ENCODE peak calls at places on chromosomes 16 and 17, in ten cellular contexts. X is PC-3, I is breast epithelium, J is esophagus muscularis mucosa, M is colonic mucosa, K is cardiac muscle cell, P is GM23248, Y is A549, V is adrenal gland, F is stomach. R is an unnamed sample. For H3K4me1, the result is how much of the 10 kb centered on the place peaks cover.

GRCh38 chr17:78272181-78272913 is 40.9 kb downstream of the TMEM235 start:
- DNase-seq in X (peak), P (no peak), J (no peak), Y (no peak), I (peak), K (peak), M (peak), F (peak), V (peak), R (peak)

GRCh38 chr16:80694950-80695471 is 109.4 kb downstream of the CDYL2 start:
- DNase-seq in J (peak), P (no peak), F (no peak), X (no peak), V (no peak), K (peak), M (no peak), I (no peak), Y (no peak), R (no peak)

GRCh38 chr17:66737524-66737923 is 97.4 kb upstream of the CACNG5 start:
- DNase-seq in F (no peak), V (no peak), M (no peak), J (no peak), X (no peak), I (no peak), P (peak), K (peak), Y (no peak), R (peak)

GRCh38 chr16:29662000-29662728 is 883 bp upstream of the SPN start:
- DNase-seq in Y (no peak), I (no peak), K (no peak), X (no peak), J (no peak), M (no peak), P (no peak), V (no peak), F (no peak), R (no peak)

GRCh38 chr17:31571124-31571892 is 179.8 kb downstream of the RAB11FIP4 start:
- DNase-seq in K (peak), M (no peak), J (peak), P (peak), Y (no peak), I (peak), V (peak), F (peak), X (peak), R (peak)

GRCh38 chr17:41907633-41908539 is 10.9 kb downstream of the ACLY start:
- DNase-seq in K (no peak), I (no peak), Y (peak), V (no peak), P (peak), M (peak), F (no peak), X (no peak), J (no peak), R (peak)

GRCh38 chr17:48037036-48037881 is at the start of gene COPZ2:
- DNase-seq in M (peak), V (peak), Y (peak), P (peak), I (peak), K (peak), X (no peak), J (no peak), F (peak), R (peak)

GRCh38 chr16:76222853-76223252 is 54.3 kb upstream of the CNTNAP4 start:
- DNase-seq in X (no peak), P (no peak), K (no peak), V (no peak), J (no peak), I (no peak), M (no peak), F (no peak), Y (no peak), R (no peak)

GRCh38 chr17:77314601-77315000 is 173.8 kb downstream of the SEC14L1 start:
- DNase-seq in M (no peak), P (no peak), J (no peak), V (no peak), K (no peak), F (no peak), I (no peak), Y (no peak), X (no peak), R (no peak)

GRCh38 chr16:83744521-83744981 is 63.2 kb upstream of the HSBP1 start:
- DNase-seq in M (no peak), K (no peak), F (no peak), J (no peak), I (peak), P (peak), V (peak), X (peak), Y (no peak), R (peak)

GRCh38 chr17:72457712-72458111 is 336.9 kb downstream of the SOX9 start:
- DNase-seq in F (no peak), I (no peak), M (no peak), Y (no peak), V (no peak), J (no peak), K (no peak), P (no peak), X (no peak), R (no peak)

GRCh38 chr16:86892509-86892908 is 314.2 kb downstream of the FOXL1 start:
- DNase-seq in J (no peak), F (no peak), V (no peak), I (no peak), M (no peak), K (peak), X (no peak), Y (no peak), P (no peak), R (no peak)

GRCh38 chr16:80746231-80746630 is 58.2 kb downstream of the CDYL2 start:
- DNase-seq in V (no peak), P (peak), Y (no peak), M (no peak), I (no peak), X (no peak), F (no peak), K (peak), J (no peak), R (peak)

GRCh38 chr17:4539025-4539424 is 16.2 kb downstream of the MYBBP1A start:
- DNase-seq in J (no peak), V (no peak), M (no peak), K (no peak), P (no peak), X (no peak), Y (no peak), I (no peak), F (no peak), R (no peak)

GRCh38 chr17:4536259-4536741 is 18.9 kb downstream of the MYBBP1A start:
- DNase-seq in F (no peak), P (peak), X (no peak), V (no peak), M (no peak), J (no peak), K (peak), Y (no peak), I (no peak), R (no peak)

GRCh38 chr17:4538236-4539002 is 16.8 kb downstream of the MYBBP1A start:
- DNase-seq in K (no peak), P (no peak), Y (no peak), X (no peak), J (no peak), V (no peak), I (no peak), M (no peak), F (no peak), R (no peak)

GRCh38 chr17:4536742-4537411 is 18.3 kb downstream of the MYBBP1A start:
- DNase-seq in V (no peak), J (no peak), I (no peak), X (no peak), F (no peak), M (no peak), K (peak), Y (no peak), P (peak), R (peak)

DNA sequence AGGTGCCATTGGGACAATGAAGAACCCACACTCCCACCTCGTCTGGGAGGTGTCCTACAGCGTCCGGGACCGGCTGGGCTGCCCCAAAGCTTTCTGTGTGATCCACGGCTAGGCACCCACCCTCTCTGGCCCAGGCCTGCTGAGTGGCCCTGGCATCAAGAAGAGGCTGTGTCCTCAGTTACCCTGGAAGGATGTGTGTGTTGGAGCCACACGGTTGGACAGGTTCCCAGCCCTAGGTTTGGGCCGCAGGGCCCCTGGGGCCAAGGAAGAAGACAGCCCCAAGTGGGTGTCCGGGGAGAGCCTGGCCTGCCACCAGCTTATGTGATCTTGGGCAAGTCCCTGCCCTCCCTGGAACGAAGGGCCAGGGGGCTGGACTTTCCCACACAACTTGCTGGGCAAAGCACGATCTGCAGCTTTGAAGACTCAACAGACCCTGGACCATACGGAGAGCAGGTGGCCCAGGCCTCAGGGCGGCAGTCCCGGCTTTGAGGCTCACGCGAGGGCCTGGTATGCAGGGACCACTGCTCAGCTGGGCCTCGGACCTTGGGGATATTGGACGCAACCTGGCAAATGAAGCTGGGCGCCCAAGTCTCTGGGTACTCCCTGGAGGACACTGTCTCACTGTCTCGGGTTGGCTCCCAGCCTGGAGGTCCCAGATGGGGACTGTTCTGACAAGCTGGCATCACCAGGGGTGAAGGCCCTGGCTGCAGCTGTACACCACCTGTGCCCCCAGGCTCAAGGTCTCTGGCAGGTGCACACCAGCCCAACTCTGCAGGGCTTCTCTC is 17.5 kb downstream of the MYBBP1A start:
- DNase-seq in P (peak), I (no peak), V (no peak), J (no peak), K (no peak), X (no peak), Y (no peak), M (no peak), F (no peak), R (no peak)
- H3K4me1 ChIP-seq in P (under half), I (under half), V (under half), J (half or more), K (under half), X (under half), Y (under half), M (under half), F (half or more), R (under half)

GRCh38 chr16:21599994-21600773 is 807 bp downstream of the METTL9 start:
- DNase-seq in P (peak), K (peak), J (no peak), I (no peak), M (peak), F (no peak), Y (no peak), V (peak), X (peak), R (peak)

GRCh38 chr16:21598676-21599157 is 660 bp upstream of the METTL9 start:
- DNase-seq in I (no peak), V (no peak), P (peak), K (peak), J (no peak), F (no peak), M (no peak), Y (no peak), X (no peak), R (no peak)

GRCh38 chr16:21603920-21604319 is 4.5 kb downstream of the METTL9 start:
- DNase-seq in Y (no peak), X (no peak), V (peak), I (no peak), K (no peak), P (peak), F (no peak), M (no peak), J (no peak), R (peak)

GRCh38 chr16:21599158-21599993 is at the start of gene METTL9:
- DNase-seq in M (peak), K (peak), V (peak), X (peak), P (peak), I (peak), F (peak), J (peak), Y (peak), R (peak)

GRCh38 chr16:21602785-21603184 is 3.4 kb downstream of the METTL9 start:
- DNase-seq in Y (no peak), K (no peak), J (no peak), V (no peak), I (no peak), X (no peak), P (no peak), F (no peak), M (no peak), R (no peak)
- H3K4me1 ChIP-seq in Y (under half), K (under half), J (half or more), V (under half), I (under half), X (under half), P (half or more), F (under half), M (under half), R (under half)

DNA sequence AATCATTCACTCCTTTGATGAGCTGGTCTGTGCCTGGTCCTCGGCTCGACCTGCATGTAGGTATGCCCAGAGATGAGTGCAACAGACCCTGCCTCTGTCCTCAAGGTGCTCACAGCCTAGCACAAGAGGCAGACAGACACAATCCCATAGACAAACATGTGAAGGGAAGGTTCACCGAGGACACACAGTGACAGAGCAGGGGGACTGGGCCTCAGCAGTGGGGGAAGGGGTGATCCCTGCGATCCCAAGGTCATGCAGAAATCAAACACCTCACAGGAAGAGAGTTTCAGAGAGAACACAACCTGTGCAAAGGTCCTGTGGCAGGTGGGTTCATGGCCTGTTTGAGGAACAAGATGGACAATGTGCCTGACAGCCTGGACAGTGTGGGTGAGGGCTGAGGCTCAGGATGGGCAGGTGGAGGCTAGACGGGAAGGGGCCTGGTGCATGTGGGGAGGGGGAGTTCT is 4.2 kb upstream of the VASN start:
- DNase-seq in K (no peak), J (no peak), F (no peak), I (no peak), X (no peak), Y (no peak), P (no peak), V (no peak), M (no peak), R (no peak)
- H3K4me1 ChIP-seq in K (under half), J (under half), F (under half), I (under half), X (under half), Y (under half), P (under half), V (under half), M (under half), R (under half)

GRCh38 chr17:21034350-21035235 is 8.2 kb downstream of the USP22 start:
- DNase-seq in V (no peak), I (no peak), M (no peak), X (no peak), K (peak), F (no peak), Y (no peak), J (no peak), P (peak), R (peak)
- H3K4me1 ChIP-seq in V (under half), I (under half), M (under half), X (under half), K (half or more), F (half or more), Y (half or more), J (half or more), P (under half), R (under half)

DNA sequence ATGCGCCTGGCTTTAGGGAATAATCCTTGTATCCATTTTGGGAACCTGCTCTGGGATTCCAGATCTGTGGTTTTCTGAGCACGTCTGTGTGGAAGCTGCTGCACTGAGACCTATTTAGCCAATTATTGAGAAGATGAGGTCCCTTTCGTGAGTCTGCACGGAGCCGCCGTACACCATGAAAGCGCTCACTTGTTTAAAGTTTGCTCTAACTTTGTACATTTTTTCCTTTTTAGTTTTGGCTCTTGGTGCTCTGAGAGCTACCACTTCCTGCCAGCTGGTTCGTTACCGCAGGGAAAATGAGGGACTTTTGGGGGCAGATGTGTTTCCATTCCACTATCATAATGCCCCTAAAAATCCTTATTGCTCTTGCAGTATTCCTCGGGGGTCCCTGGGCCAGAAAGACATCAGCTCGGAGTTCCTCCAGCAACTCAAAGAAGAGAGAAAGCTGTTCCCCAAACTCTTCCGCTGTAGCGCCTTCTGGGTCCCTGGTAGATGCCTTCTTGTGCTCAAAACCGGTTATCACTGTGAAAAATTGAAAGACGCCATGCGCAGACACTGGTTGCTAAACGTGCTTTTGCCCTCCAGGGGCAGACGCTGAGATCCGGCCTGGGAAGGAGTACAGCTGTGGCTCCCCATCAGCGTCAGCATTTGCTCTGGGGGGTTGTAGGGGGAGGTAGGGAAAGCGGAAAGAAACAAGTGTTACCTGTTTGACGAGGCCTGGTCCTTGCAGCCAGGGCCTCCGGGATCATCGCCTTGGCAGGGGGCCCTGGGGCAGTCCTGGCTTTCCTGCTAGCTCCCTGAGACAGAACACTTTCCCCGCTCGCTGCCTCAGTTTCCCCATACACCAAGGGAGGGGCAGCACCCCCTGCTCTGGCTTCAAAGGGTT is 238.1 kb downstream of the MRTFB start:
- DNase-seq in M (no peak), P (peak), J (no peak), I (peak), F (peak), V (no peak), Y (no peak), K (no peak), X (peak), R (peak)
- H3K4me1 ChIP-seq in M (under half), P (half or more), J (half or more), I (under half), F (under half), V (under half), Y (half or more), K (under half), X (half or more), R (under half)

DNA sequence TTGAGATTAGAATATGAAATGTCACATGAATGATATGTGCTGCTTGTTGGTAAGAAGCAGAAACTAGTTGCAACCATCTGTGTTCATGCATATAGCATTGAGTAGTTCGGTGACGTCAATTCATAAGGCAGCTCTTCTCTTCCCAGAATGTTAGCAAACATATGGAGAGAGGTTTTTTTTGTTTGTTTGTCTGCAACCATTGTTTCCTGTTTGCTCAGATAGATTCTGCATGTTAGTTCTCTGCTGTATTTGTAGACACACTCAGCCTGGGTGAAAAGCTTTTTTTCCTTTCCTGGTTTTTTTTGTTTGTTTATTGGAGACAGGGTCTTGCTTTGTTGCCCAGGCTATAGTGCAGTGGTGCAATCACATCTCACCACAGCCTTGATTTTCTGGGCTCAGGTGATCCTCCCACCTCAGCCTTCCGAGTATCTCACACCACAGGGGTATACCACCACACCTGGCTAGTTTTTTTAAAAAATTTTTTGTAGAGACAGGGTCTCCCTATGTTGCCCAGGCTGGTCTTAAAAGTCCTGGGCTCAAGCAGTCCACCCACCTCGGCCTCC is 16.7 kb downstream of the WSB1 start:
- DNase-seq in M (no peak), P (no peak), F (no peak), I (no peak), Y (no peak), V (no peak), K (no peak), X (no peak), J (no peak), R (no peak)
- H3K4me1 ChIP-seq in M (under half), P (under half), F (under half), I (under half), Y (under half), V (under half), K (under half), X (under half), J (under half), R (under half)

DNA sequence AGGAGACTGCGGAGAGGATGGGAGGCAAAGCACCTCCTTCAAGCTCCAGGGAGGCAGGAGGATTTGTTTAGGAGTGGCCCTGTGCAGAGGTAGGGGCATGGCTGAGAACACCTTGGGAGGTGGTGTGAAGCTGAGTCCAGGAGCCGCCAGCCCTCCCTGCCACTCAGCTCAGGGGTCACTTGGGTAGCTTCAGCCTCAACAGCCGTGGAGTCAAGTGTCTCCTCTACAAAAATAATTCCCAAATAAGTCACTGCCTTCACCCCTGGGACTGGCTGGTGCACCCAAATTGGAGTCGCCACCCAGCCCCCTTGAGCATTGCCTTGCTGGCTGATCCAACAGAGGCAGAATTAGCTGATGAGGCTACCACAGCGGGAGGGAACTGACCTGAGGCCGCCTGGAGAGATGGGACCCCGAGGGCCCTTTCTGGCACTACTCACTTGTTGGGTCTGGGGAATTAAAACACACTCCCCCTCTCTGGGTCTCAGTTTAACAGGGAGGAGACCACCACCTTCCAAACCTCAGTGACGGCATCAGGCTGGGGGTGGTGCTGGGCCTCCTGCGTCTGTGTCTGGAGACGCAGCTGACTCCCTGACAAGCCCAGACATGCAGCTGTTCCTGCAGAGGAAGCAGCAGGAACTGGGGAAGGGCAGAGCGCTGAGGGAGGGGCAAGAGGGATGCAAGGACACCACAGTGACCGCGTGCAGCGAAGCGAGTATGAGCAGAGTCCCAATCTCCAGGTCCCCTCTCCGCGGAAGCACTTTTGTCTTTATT is 87.9 kb upstream of the TOB1 start:
- DNase-seq in V (peak), I (peak), M (no peak), Y (no peak), X (no peak), P (peak), J (no peak), F (no peak), K (peak), R (peak)
- H3K4me1 ChIP-seq in V (half or more), I (under half), M (under half), Y (under half), X (under half), P (under half), J (half or more), F (under half), K (under half), R (under half)

DNA sequence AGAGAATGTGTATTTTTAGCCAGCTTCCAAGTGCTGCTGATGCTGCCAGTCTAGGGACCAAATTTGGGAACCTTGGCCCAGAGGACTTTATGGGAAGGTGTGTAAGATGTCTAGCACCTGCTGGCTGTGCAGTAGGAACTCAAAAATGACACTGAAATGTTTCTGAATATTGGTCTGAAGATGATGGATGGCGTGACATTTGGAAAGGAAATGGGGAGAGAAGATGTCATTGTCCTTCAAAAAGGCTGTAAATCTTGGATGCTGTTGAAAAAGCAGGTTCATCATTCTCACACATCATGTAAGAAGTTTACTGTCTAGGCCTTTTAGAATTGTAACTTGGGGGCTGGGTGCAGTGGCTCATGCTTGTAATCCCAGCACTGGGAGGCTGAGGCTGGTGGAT is 6.7 kb downstream of the EPN2 start:
- DNase-seq in X (no peak), Y (no peak), P (no peak), I (no peak), K (no peak), F (no peak), J (no peak), V (no peak), M (no peak), R (no peak)
- H3K4me1 ChIP-seq in X (under half), Y (under half), P (under half), I (under half), K (under half), F (under half), J (half or more), V (under half), M (under half), R (under half)

R was measured in fibroblast of lung.